ENCODE peak calls at places on chromosome 9, in six cellular contexts. E is GM12891, D is H1, N is HepG2, X is GM12878, G is K562. V is an unnamed sample.

GRCh38 chr9:27276182-27277030 is 20.5 kb downstream of the EQTN start:
- DNase-seq in X (no peak), E (peak), G (peak), N (peak), D (no peak), V (peak)

GRCh38 chr9:3916984-3917383 is 382.9 kb downstream of the GLIS3 start:
- DNase-seq in X (no peak), D (no peak), E (no peak), G (no peak), N (no peak), V (no peak)

GRCh38 chr9:83934569-83935275 is 13.5 kb upstream of the KIF27 start:
- DNase-seq in N (no peak), X (no peak), D (no peak), E (no peak), G (no peak), V (no peak)

GRCh38 chr9:8348756-8349155 is 549.2 kb upstream of the DMAC1 start:
- DNase-seq in D (no peak), X (no peak), G (no peak), E (no peak), N (no peak), V (no peak)

GRCh38 chr9:116998305-116998704 is 311.2 kb downstream of the TRIM32 start:
- DNase-seq in E (no peak), X (no peak), N (no peak), G (no peak), D (no peak), V (no peak)

GRCh38 chr9:77094150-77094549 is 74.7 kb downstream of the FOXB2 start:
- DNase-seq in D (no peak), X (no peak), E (no peak), N (no peak), G (no peak), V (no peak)

GRCh38 chr9:4277531-4277991 is 22.3 kb downstream of the GLIS3 start:
- DNase-seq in E (no peak), D (no peak), N (no peak), G (no peak), X (no peak), V (no peak)

GRCh38 chr9:110283736-110284135 is 27.4 kb upstream of the TXN start:
- DNase-seq in D (no peak), G (no peak), X (no peak), N (no peak), E (no peak), V (no peak)

GRCh38 chr9:4027616-4028015 is 272.3 kb downstream of the GLIS3 start:
- DNase-seq in N (no peak), E (no peak), X (no peak), G (no peak), D (no peak), V (no peak)

GRCh38 chr9:71703172-71703872 is 65.0 kb downstream of the CEMIP2 start:
- DNase-seq in X (no peak), N (no peak), D (no peak), G (no peak), E (no peak), V (no peak)

GRCh38 chr9:134783699-134784039 is 96.9 kb upstream of the FCN2 start:
- DNase-seq in D (no peak), X (no peak), E (no peak), N (no peak), G (no peak), V (no peak)
- TF ChIP-seq POLR2A in D (no peak), X (no peak), E (no peak), N (no peak), G (no peak), V (no peak)

DNA sequence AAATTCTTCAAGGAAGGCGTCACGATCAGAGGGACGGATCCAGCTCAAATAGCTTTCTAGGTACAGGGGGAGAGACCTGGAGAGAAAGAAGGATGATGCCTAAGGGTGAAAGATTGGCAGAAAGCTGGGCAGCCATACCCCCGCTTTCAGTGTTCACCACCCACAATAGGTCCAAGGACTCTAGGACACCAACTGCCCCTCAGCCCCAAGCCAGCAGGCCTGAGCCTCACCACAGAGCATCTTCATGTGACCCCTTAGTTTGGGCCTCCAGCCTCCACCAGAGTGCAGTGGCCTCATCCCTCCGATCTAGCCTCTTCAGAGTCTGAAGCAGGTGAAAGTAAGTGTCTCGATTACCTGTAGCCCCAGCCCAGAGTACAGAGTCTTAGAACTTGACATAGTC is 1.7 kb upstream of the VCP start:
- DNase-seq in G (no peak), X (no peak), N (no peak), E (no peak), D (no peak), V (no peak)
- TF ChIP-seq TAF1 in G (no peak), X (no peak), N (no peak), E (no peak), D (no peak), V (no peak)

DNA sequence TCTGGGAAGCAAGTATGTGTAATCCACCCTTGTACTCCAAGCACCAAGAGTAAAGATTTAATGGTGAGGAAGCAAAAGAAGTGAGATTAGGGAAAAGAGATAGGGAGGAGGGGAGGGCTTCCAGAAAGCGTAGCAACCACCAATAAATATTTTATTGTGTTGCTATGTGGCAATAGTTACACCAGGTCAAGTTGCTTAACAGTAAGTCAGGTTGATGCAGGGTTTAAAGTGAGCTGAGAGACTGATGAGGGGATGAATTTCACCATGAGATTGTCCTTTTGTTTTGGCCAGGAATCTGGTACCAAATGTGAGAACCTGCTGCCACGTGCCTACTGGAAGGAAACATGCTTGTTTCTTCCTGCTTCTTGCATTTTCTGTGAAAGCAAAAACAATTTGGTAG is 62.7 kb downstream of the PCSK5 start:
- DNase-seq in E (no peak), G (no peak), X (no peak), D (no peak), N (peak), V (no peak)
- TF ChIP-seq POLR2AphosphoS5 in E (no peak), G (no peak), X (no peak), D (no peak), N (no peak), V (no peak)

GRCh38 chr9:114803459-114803858 is 2.4 kb downstream of the TNFSF15 start:
- DNase-seq in N (no peak), D (no peak), E (no peak), G (no peak), X (no peak), V (no peak)

GRCh38 chr9:114803886-114804285 is 2.0 kb downstream of the TNFSF15 start:
- DNase-seq in D (no peak), N (no peak), E (no peak), G (no peak), X (no peak), V (no peak)

GRCh38 chr9:114806571-114806970 is 732 bp upstream of the TNFSF15 start:
- DNase-seq in X (no peak), N (no peak), E (no peak), D (no peak), G (no peak), V (no peak)

GRCh38 chr9:114804504-114804903 is 1.3 kb downstream of the TNFSF15 start:
- DNase-seq in N (peak), G (no peak), D (no peak), X (no peak), E (no peak), V (no peak)

DNA sequence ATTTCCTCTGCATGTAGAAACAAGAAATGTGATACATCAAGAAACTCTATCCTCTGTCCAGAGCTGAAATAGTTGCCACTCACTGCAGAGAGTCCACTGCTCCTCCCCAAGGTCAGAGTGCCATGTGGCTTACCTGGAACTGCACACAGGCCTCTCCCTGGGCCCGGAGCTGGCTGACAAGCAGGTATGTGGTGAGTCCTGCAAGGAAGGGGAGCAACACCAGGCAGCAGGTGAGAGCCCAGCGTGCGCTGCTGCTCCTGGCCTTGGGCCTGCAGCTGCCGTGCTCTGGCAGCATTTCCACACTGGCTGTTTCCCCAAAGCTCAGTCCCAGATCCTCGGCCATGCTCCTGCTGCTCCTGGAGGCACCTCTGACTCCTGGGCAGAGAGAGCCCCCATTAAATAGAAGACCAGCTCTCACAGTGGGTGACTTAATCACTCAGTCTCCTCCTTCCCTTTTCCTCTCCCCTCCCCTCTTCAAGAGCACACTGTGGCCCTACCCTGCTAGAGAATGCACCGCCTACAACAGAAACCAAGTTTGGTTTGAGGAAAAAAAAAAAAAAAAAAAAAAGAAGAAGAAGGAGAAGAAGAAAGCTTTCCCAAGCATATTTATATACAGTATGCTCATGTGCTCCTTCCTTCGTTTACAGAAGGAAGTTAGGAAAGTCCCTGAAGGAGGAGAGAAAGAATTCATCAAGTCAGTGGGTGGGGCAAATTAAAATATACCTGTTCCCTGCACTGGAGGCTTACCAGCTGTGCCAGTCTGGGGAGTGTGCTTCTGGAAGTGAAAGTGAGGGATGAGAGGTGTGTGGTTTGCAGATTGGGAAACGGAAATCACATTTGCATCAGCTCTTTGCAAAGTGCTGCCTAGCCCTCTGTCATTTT is at the start of gene TNFSF15:
- DNase-seq in D (peak), E (peak), G (no peak), X (peak), N (peak), V (peak)
- TF ChIP-seq POLR2A in D (no peak), E (no peak), G (no peak), X (no peak), N (no peak), V (no peak)

GRCh38 chr9:97853844-97854695 is 1.0 kb downstream of the FOXE1 start:
- DNase-seq in N (no peak), X (no peak), D (no peak), G (no peak), E (no peak), V (no peak)
- TF ChIP-seq TAF1 in N (no peak), X (no peak), D (no peak), G (no peak), E (no peak), V (no peak)

GRCh38 chr9:137745541-137745991 is 126.8 kb downstream of the EHMT1 start:
- DNase-seq in X (peak), N (peak), G (peak), D (no peak), E (peak), V (peak)
- TF ChIP-seq POLR2AphosphoS5 in X (peak), N (no peak), G (no peak), D (no peak), E (peak), V (no peak)

GRCh38 chr9:131651160-131651559 is 88.7 kb downstream of the RAPGEF1 start:
- DNase-seq in E (no peak), X (no peak), G (no peak), D (no peak), N (no peak), V (no peak)

GRCh38 chr9:131654857-131655577 is 84.9 kb downstream of the RAPGEF1 start:
- DNase-seq in N (peak), G (no peak), D (no peak), E (no peak), X (no peak), V (no peak)

GRCh38 chr9:131651599-131651998 is 88.3 kb downstream of the RAPGEF1 start:
- DNase-seq in D (no peak), N (peak), X (no peak), E (no peak), G (no peak), V (no peak)

GRCh38 chr9:131649646-131650045 is 90.2 kb downstream of the RAPGEF1 start:
- DNase-seq in X (no peak), G (no peak), E (no peak), D (no peak), N (no peak), V (no peak)

GRCh38 chr9:131650254-131650653 is 89.6 kb downstream of the RAPGEF1 start:
- DNase-seq in E (no peak), X (no peak), D (no peak), N (no peak), G (no peak), V (no peak)
- TF ChIP-seq POLR2A in E (no peak), X (no peak), D (no peak), N (no peak), G (no peak), V (no peak)

GRCh38 chr9:93081931-93082330 is 14.1 kb upstream of the CARD19 start:
- DNase-seq in D (no peak), G (no peak), E (no peak), N (no peak), X (no peak), V (no peak)
- TF ChIP-seq TAF1 in D (no peak), G (no peak), E (no peak), N (no peak), X (no peak), V (no peak)